ENCODE peak calls at places on chromosome X, in ten cellular contexts. K, T, P, A, V, R, Y, H, Q and L are unnamed samples.
A peak's percentile ranks its signal among the peaks of the same experiment; 100 is the strongest.

GRCh38 chrX:147228153-147228552 is 413.6 kb upstream of the CXorf51A start:
- DNase-seq in K (no peak), T (no peak), P (no peak), A (no peak), V (no peak), R (no peak), Y (no peak), H (no peak), Q (no peak), L (no peak)

GRCh38 chrX:121128946-121129345 is 81.5 kb downstream of the GLUD2 start:
- DNase-seq in K (no peak), T (no peak), P (no peak), A (no peak), V (no peak), R (no peak), Y (no peak), H (no peak), Q (no peak), L (no peak)

GRCh38 chrX:773292-774025 is 142.9 kb downstream of the SHOX start:
- DNase-seq in K (no peak), T (no peak), P (no peak), A (no peak), V (no peak), R (no peak), Y (peak; percentile 34), H (no peak), Q (no peak), L (no peak)

GRCh38 chrX:3811331-3812311 is 98.2 kb upstream of the PRKX start:
- DNase-seq in K (no peak), T (no peak), P (no peak), A (peak; percentile 28), V (no peak), R (peak; percentile 66), Y (no peak), H (peak; percentile 31), Q (peak; percentile 16), L (peak; percentile 25)

GRCh38 chrX:94612140-94612539 is 938.1 kb downstream of the FAM133A start:
- DNase-seq in K (no peak), T (no peak), P (no peak), A (no peak), V (no peak), R (no peak), Y (no peak), H (no peak), Q (no peak), L (no peak)

GRCh38 chrX:105695451-105695850 is 126.9 kb upstream of the NRK start:
- DNase-seq in K (no peak), T (no peak), P (no peak), A (no peak), V (no peak), R (no peak), Y (no peak), H (no peak), Q (no peak), L (no peak)

GRCh38 chrX:47321978-47322377 is 48.4 kb upstream of the ZNF157 start:
- DNase-seq in K (no peak), T (no peak), P (no peak), A (no peak), V (no peak), R (no peak), Y (peak; percentile 21), H (no peak), Q (no peak), L (no peak)

GRCh38 chrX:107677501-107677901 is 49.2 kb downstream of the PRPS1 start:
- DNase-seq in K (no peak), T (peak; percentile 27), P (no peak), A (no peak), V (no peak), R (no peak), Y (no peak), H (no peak), Q (no peak), L (no peak)

GRCh38 chrX:11241720-11242119 is 51.5 kb upstream of the AMELX start:
- DNase-seq in K (no peak), T (no peak), P (no peak), A (no peak), V (no peak), R (no peak), Y (no peak), H (no peak), Q (no peak), L (no peak)

GRCh38 chrX:150649096-150649870 is 43.9 kb upstream of the MTMR1 start:
- DNase-seq in K (no peak), T (no peak), P (no peak), A (no peak), V (no peak), R (no peak), Y (peak; percentile 73), H (no peak), Q (no peak), L (no peak)

GRCh38 chrX:136780738-136781137 is at the start of gene ARHGEF6:
- DNase-seq in K (no peak), T (peak; percentile 4), P (no peak), A (no peak), V (no peak), R (peak; percentile 26), Y (no peak), H (peak; percentile 44), Q (no peak), L (no peak)

GRCh38 chrX:71107762-71108360 is 1.3 kb upstream of the CXorf65 start:
- DNase-seq in K (no peak), T (peak; percentile 51), P (no peak), A (no peak), V (no peak), R (peak; percentile 56), Y (peak; percentile 27), H (peak; percentile 52), Q (no peak), L (no peak)

GRCh38 chrX:136065044-136065671 is 79.9 kb downstream of the SLC9A6 start:
- DNase-seq in K (peak; percentile 32), T (peak; percentile 52), P (no peak), A (peak; percentile 1), V (peak; percentile 59), R (peak; percentile 10), Y (no peak), H (peak; percentile 10), Q (peak; percentile 42), L (no peak)

GRCh38 chrX:10393241-10393640 is 227.1 kb downstream of the MID1 start:
- DNase-seq in K (no peak), T (peak; percentile 58), P (no peak), A (no peak), V (no peak), R (no peak), Y (no peak), H (no peak), Q (no peak), L (no peak)

GRCh38 chrX:15493118-15494082 is at the start of gene PIR:
- DNase-seq in K (peak; percentile 87), T (peak; percentile 50), P (peak; percentile 90), A (peak; percentile 3), V (peak; percentile 86), R (peak; percentile 4), Y (peak; percentile 96), H (peak; percentile 31), Q (peak; percentile 80), L (peak; percentile 9)

GRCh38 chrX:71976753-71977152 is 66.1 kb downstream of the NHSL2 start:
- DNase-seq in K (no peak), T (peak; percentile 29), P (no peak), A (no peak), V (no peak), R (no peak), Y (no peak), H (no peak), Q (no peak), L (no peak)

DNA sequence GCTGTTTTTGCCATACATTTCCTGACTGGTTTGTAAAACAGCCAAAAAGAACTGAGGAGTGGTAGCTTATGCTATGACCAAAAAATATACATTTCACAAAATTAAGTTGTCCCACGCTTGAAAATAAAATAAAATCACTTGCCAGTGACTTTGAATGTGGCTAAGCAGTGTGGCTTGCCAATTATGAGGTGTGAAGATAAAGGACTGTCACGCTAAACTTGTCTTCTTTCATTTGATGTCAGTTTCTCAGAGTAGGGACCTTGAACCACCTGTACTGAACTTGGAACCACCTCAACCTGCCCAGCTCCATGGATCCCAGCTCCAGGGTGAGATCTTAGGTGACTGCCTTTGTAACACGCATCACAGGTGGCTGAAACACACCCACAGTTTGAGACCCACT is 113.7 kb upstream of the TBL1X start:
- DNase-seq in K (no peak), T (no peak), P (no peak), A (no peak), V (no peak), R (peak; percentile 11), Y (no peak), H (no peak), Q (no peak), L (no peak)
- H3K27ac ChIP-seq in K (no peak overlapping the region), T (no peak overlapping the region), P (peak overlapping the region; percentile 89), A (no peak overlapping the region), V (no peak overlapping the region), R (peak overlapping the region; percentile 71), Y (no peak overlapping the region), H (no peak overlapping the region), Q (no peak overlapping the region), L (no peak overlapping the region)

GRCh38 chrX:2708016-2708415 is 16.9 kb downstream of the CD99 start:
- DNase-seq in K (no peak), T (no peak), P (no peak), A (no peak), V (no peak), R (no peak), Y (no peak), H (no peak), Q (no peak), L (no peak)
- H3K4me1 ChIP-seq in K (peaks cover 45% of the 10 kb centered on the region), T (peaks cover 11% of the 10 kb centered on the region), P (peaks cover 86% of the 10 kb centered on the region), A (peaks cover 59% of the 10 kb centered on the region), V (peaks cover 86% of the 10 kb centered on the region), R (peaks cover 67% of the 10 kb centered on the region), Y (no peaks in the 10 kb centered on the region), H (peaks cover 73% of the 10 kb centered on the region), Q (peaks cover 32% of the 10 kb centered on the region), L (peaks cover 54% of the 10 kb centered on the region)

DNA sequence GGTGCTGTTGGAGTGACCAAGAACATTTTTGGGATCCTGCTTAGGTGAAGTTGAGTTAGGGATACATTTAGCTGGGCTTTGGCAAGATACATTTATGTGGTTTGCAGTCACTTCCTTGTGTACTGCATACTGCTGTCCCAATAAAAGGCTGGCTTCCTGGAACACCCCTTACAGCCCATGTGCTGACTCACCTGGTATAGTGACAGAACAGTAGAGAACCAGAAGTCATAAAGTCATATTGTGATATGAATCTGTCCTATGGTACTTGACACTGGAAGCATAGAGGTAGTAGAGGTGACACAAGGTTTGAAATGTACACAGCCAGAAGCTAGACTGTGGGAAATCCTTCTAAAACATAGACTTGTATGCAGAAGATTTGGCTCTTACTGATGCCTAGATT is 55.3 kb upstream of the SLC25A43 start:
- DNase-seq in K (no peak), T (no peak), P (no peak), A (no peak), V (no peak), R (no peak), Y (no peak), H (no peak), Q (no peak), L (no peak)
- H3K9me3 ChIP-seq in K (peaks cover 2% of the 10 kb centered on the region), T (no peaks in the 10 kb centered on the region), P (no peaks in the 10 kb centered on the region), A (no peaks in the 10 kb centered on the region), V (no peaks in the 10 kb centered on the region), R (no peaks in the 10 kb centered on the region), Y (no peaks in the 10 kb centered on the region), H (no peaks in the 10 kb centered on the region), Q (no peaks in the 10 kb centered on the region), L (no peaks in the 10 kb centered on the region)

GRCh38 chrX:53266914-53267313 is 14.5 kb downstream of the IQSEC2 start:
- DNase-seq in K (no peak), T (no peak), P (no peak), A (no peak), V (no peak), R (no peak), Y (no peak), H (no peak), Q (no peak), L (no peak)
- H3K27ac ChIP-seq in K (no peak overlapping the region), T (no peak overlapping the region), P (no peak overlapping the region), A (no peak overlapping the region), V (no peak overlapping the region), R (no peak overlapping the region), Y (no peak overlapping the region), H (no peak overlapping the region), Q (no peak overlapping the region), L (no peak overlapping the region)